ENCODE peak calls at places on chromosome X, in four cellular contexts. T is substantia nigra, V is endothelial cell, E is glutamatergic neuron. S is an unnamed sample.

GRCh38 chrX:65681810-65682209 is 14.4 kb downstream of the MSN start:
- DNase-seq in V (no peak), T (no peak), E (no peak), S (no peak)

GRCh38 chrX:12867746-12868145 is 874 bp downstream of the TLR7 start:
- DNase-seq in T (no peak), E (no peak), V (no peak), S (no peak)

GRCh38 chrX:17375631-17376380 is 806 bp downstream of the NHS start:
- DNase-seq in E (peak), T (no peak), V (peak), S (no peak)

GRCh38 chrX:119686087-119686639 is 6.8 kb downstream of the SEPTIN6 start:
- DNase-seq in E (peak), T (no peak), V (no peak), S (peak)

GRCh38 chrX:33133320-33133719 is 78.0 kb downstream of the DMD start:
- DNase-seq in V (no peak), E (no peak), T (no peak), S (no peak)

GRCh38 chrX:38754102-38754790 is 47.0 kb upstream of the MID1IP1 start:
- DNase-seq in T (no peak), E (peak), V (peak), S (no peak)

GRCh38 chrX:68183612-68184214 is 249.6 kb downstream of the OPHN1 start:
- DNase-seq in E (no peak), V (no peak), T (no peak), S (no peak)

GRCh38 chrX:28966335-28966734 is 379.1 kb downstream of the IL1RAPL1 start:
- DNase-seq in V (no peak), T (no peak), E (no peak), S (no peak)

GRCh38 chrX:10620121-10620699 is at the start of gene MID1:
- DNase-seq in T (peak), E (peak), V (peak), S (no peak)

GRCh38 chrX:35711281-35711680 is 86.9 kb upstream of the MAGEB16 start:
- DNase-seq in T (no peak), V (no peak), E (no peak), S (no peak)

S was measured in stimulated activated effector memory CD8-positive, alpha-beta T cell treated with anti-CD3 and anti-CD28 coated beads, Interleukin-12 subunit alpha, Interleukin-12 subunit beta, amount 100 ng/mL, for 72 hours.